ENCODE peak calls at places on chromosomes 5 and 9, in four cellular contexts. One of them, this sample, is unnamed.

GRCh38 chr9:22041792-22042191 is 32.7 kb upstream of the CDKN2B start:
- DNase-seq in K562: no peak
- DNase-seq in HepG2: no peak
- DNase-seq in Panc1: no peak
- DNase-seq in this sample: peak; percentile 29

GRCh38 chr5:91998774-91999173 is 615.7 kb upstream of the ARRDC3 start:
- DNase-seq in K562: no peak
- DNase-seq in HepG2: no peak
- DNase-seq in Panc1: no peak
- DNase-seq in this sample: no peak

GRCh38 chr5:57724836-57725235 is 242.2 kb upstream of the ACTBL2 start:
- DNase-seq in K562: no peak
- DNase-seq in HepG2: no peak
- DNase-seq in Panc1: no peak
- DNase-seq in this sample: no peak

GRCh38 chr9:20664501-20664900 is 19.6 kb upstream of the FOCAD start:
- DNase-seq in K562: no peak
- DNase-seq in HepG2: no peak
- DNase-seq in Panc1: no peak
- DNase-seq in this sample: no peak

GRCh38 chr9:80156725-80157124 is 585.0 kb downstream of the TLE4 start:
- DNase-seq in K562: no peak
- DNase-seq in HepG2: no peak
- DNase-seq in Panc1: no peak
- DNase-seq in this sample: no peak

GRCh38 chr5:3325206-3325605 is 270.4 kb upstream of the IRX1 start:
- DNase-seq in K562: no peak
- DNase-seq in HepG2: no peak
- DNase-seq in Panc1: no peak
- DNase-seq in this sample: no peak

GRCh38 chr9:107929439-107929838 is 439.9 kb upstream of the KLF4 start:
- DNase-seq in K562: no peak
- DNase-seq in HepG2: no peak
- DNase-seq in Panc1: no peak
- DNase-seq in this sample: no peak

GRCh38 chr5:140111859-140112551 is 1.9 kb upstream of the PURA start:
- DNase-seq in K562: no peak
- DNase-seq in HepG2: no peak
- DNase-seq in Panc1: no peak
- DNase-seq in this sample: no peak

GRCh38 chr5:103867857-103868598 is 305.4 kb upstream of the NUDT12 start:
- DNase-seq in K562: no peak
- DNase-seq in HepG2: no peak
- DNase-seq in Panc1: no peak
- DNase-seq in this sample: no peak

GRCh38 chr9:8809747-8810146 is 1010.2 kb upstream of the DMAC1 start:
- DNase-seq in K562: no peak
- DNase-seq in HepG2: no peak
- DNase-seq in Panc1: no peak
- DNase-seq in this sample: no peak

GRCh38 chr9:65458465-65458864 is 173.5 kb upstream of the FOXD4L5 start:
- DNase-seq in K562: no peak
- DNase-seq in HepG2: no peak
- DNase-seq in Panc1: no peak
- DNase-seq in this sample: no peak

GRCh38 chr5:16776611-16777251 is 159.4 kb downstream of the MYO10 start:
- DNase-seq in K562: no peak
- DNase-seq in HepG2: peak; percentile 62
- DNase-seq in Panc1: no peak
- DNase-seq in this sample: no peak

GRCh38 chr5:133839721-133840120 is 128.7 kb downstream of the C5orf15 start:
- DNase-seq in K562: no peak
- DNase-seq in HepG2: no peak
- DNase-seq in Panc1: no peak
- DNase-seq in this sample: no peak

GRCh38 chr9:2241461-2241874 is 226.3 kb downstream of the SMARCA2 start:
- DNase-seq in K562: peak; percentile 6
- DNase-seq in HepG2: no peak
- DNase-seq in Panc1: no peak
- DNase-seq in this sample: no peak

GRCh38 chr5:179836225-179837019 is 15.7 kb downstream of the SQSTM1 start:
- DNase-seq in K562: no peak
- DNase-seq in HepG2: no peak
- DNase-seq in Panc1: no peak
- DNase-seq in this sample: no peak

GRCh38 chr5:144583493-144584154 is 413.0 kb downstream of the KCTD16 start:
- DNase-seq in K562: no peak
- DNase-seq in HepG2: no peak
- DNase-seq in Panc1: no peak
- DNase-seq in this sample: no peak

GRCh38 chr5:164763211-164763610 is 1257.8 kb downstream of the MAT2B start:
- DNase-seq in K562: no peak
- DNase-seq in HepG2: no peak
- DNase-seq in Panc1: no peak
- DNase-seq in this sample: no peak

GRCh38 chr9:70761139-70761538 is 346.7 kb upstream of the KLF9 start:
- DNase-seq in K562: no peak
- DNase-seq in HepG2: no peak
- DNase-seq in Panc1: no peak
- DNase-seq in this sample: no peak

GRCh38 chr9:70760228-70760627 is 345.8 kb upstream of the KLF9 start:
- DNase-seq in K562: no peak
- DNase-seq in HepG2: no peak
- DNase-seq in Panc1: no peak
- DNase-seq in this sample: no peak

GRCh38 chr9:70765935-70766334 is 351.5 kb upstream of the KLF9 start:
- DNase-seq in K562: no peak
- DNase-seq in HepG2: no peak
- DNase-seq in Panc1: no peak
- DNase-seq in this sample: no peak
- TF ChIP-seq TCF7L2 in K562: no peak
- TF ChIP-seq TCF7L2 in HepG2: no peak
- TF ChIP-seq TCF7L2 in Panc1: no peak
- TF ChIP-seq TCF7L2 in this sample: no peak

DNA sequence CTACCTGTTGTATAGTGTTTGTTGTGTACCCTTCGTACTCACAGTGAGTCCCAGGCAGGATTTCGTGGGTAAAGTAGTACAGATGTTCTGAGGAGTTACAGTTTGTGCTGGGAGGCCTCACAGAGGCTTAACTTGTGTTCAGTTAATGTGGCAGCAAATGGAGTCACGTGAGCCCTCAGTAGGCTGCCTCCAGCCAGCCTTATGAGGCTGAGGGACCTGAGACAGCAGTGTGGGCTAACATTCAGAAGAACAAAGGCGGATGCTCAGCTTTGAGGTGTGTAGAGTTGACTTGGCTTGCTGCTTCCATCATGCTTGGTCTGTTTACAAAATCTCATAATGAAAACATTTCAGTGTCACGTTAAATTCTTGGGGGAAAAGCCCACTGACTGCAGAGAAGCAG is 118.1 kb downstream of the TRIO start:
- DNase-seq in K562: no peak
- DNase-seq in HepG2: no peak
- DNase-seq in Panc1: no peak
- DNase-seq in this sample: no peak
- TF ChIP-seq TCF7L2 in K562: no peak
- TF ChIP-seq TCF7L2 in HepG2: no peak
- TF ChIP-seq TCF7L2 in Panc1: peak; percentile 30
- TF ChIP-seq TCF7L2 in this sample: no peak

DNA sequence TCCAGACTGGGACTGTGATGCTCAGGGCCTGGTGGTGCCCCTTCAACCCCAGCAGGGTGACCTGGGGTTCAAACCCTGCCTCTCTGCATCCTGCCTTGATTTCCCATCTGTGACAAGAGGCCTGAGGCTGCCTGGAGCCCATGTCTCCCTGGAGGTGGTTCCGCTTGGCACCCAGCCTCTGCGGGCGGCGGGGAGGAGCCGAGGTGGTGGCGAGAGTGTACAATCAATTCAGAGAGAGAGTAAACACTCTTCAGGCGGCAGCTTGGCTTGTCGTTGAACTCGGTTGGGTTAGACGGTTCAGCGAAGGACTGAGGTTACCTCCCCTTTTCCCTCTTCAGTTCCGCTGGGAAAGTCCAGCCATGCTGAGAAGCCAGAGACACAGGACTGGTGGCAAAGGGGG is 39.3 kb downstream of the NTNG2 start:
- DNase-seq in K562: no peak
- DNase-seq in HepG2: no peak
- DNase-seq in Panc1: no peak
- DNase-seq in this sample: no peak
- TF ChIP-seq TCF7L2 in K562: no peak
- TF ChIP-seq TCF7L2 in HepG2: no peak
- TF ChIP-seq TCF7L2 in Panc1: no peak
- TF ChIP-seq TCF7L2 in this sample: no peak

DNA sequence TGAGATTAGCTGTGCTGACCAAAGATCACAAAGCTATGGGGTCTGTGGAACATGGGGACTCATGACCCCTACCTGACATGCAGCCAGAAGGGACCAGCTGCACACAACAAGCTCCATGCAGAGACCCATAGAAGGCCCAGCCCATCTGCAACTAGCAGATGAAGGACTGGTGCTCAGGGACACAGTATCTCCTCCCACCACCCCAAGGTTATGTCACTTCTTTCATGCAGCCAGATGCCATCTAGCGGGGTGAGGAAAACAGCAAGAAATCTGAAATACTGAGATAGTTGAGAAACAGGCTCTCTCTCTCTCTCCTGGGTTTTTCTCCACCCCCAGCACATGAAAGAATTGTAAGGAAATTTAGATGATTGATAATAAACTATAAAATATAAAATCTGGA is 161.3 kb upstream of the DAPK1 start:
- DNase-seq in K562: peak; percentile 32
- DNase-seq in HepG2: peak; percentile 46
- DNase-seq in Panc1: no peak
- DNase-seq in this sample: no peak
- TF ChIP-seq TCF7L2 in K562: no peak
- TF ChIP-seq TCF7L2 in HepG2: no peak
- TF ChIP-seq TCF7L2 in Panc1: no peak
- TF ChIP-seq TCF7L2 in this sample: no peak

GRCh38 chr9:127535834-127536233 is 76.2 kb upstream of the STXBP1 start:
- DNase-seq in K562: no peak
- DNase-seq in HepG2: no peak
- DNase-seq in Panc1: no peak
- DNase-seq in this sample: no peak

GRCh38 chr9:127535396-127535795 is 76.7 kb upstream of the STXBP1 start:
- DNase-seq in K562: no peak
- DNase-seq in HepG2: no peak
- DNase-seq in Panc1: no peak
- DNase-seq in this sample: no peak

GRCh38 chr9:127536499-127536898 is 75.6 kb upstream of the STXBP1 start:
- DNase-seq in K562: no peak
- DNase-seq in HepG2: no peak
- DNase-seq in Panc1: no peak
- DNase-seq in this sample: no peak

GRCh38 chr9:127537792-127538191 is 74.3 kb upstream of the STXBP1 start:
- DNase-seq in K562: peak; percentile 31
- DNase-seq in HepG2: no peak
- DNase-seq in Panc1: no peak
- DNase-seq in this sample: no peak

GRCh38 chr9:127537014-127537413 is 75.1 kb upstream of the STXBP1 start:
- DNase-seq in K562: no peak
- DNase-seq in HepG2: no peak
- DNase-seq in Panc1: no peak
- DNase-seq in this sample: no peak
- TF ChIP-seq TCF7L2 in K562: no peak
- TF ChIP-seq TCF7L2 in HepG2: no peak
- TF ChIP-seq TCF7L2 in Panc1: no peak
- TF ChIP-seq TCF7L2 in this sample: no peak

GRCh38 chr5:759111-759741 is 25.3 kb downstream of the ZDHHC11B start:
- DNase-seq in K562: peak; percentile 39
- DNase-seq in HepG2: peak; percentile 81
- DNase-seq in Panc1: no peak
- DNase-seq in this sample: no peak
- TF ChIP-seq TCF7L2 in K562: no peak
- TF ChIP-seq TCF7L2 in HepG2: no peak
- TF ChIP-seq TCF7L2 in Panc1: no peak
- TF ChIP-seq TCF7L2 in this sample: no peak